ENCODE peak calls at places on chromosomes 7 and 10, in eight cellular contexts. One of them, this sample, is unnamed.

GRCh38 chr10:96342402-96342801 is 16.4 kb downstream of the OPALIN start:
- DNase-seq in AG09309: no peak
- DNase-seq in CD8-positive, alpha-beta T cell: no peak
- DNase-seq in activated CD4-positive, alpha-beta T cell treated with anti-CD3 and anti-CD28 coated beads for 36 hours: no peak
- DNase-seq in heart left ventricle: no peak
- DNase-seq in endothelial cell: no peak
- DNase-seq in activated CD4-positive, CD25-positive, alpha-beta regulatory T cell: no peak
- DNase-seq in neural crest cell: no peak
- DNase-seq in this sample: no peak

GRCh38 chr10:31426425-31426824 is 107.4 kb downstream of the ZEB1 start:
- DNase-seq in AG09309: peak
- DNase-seq in CD8-positive, alpha-beta T cell: no peak
- DNase-seq in activated CD4-positive, alpha-beta T cell treated with anti-CD3 and anti-CD28 coated beads for 36 hours: no peak
- DNase-seq in heart left ventricle: peak
- DNase-seq in endothelial cell: no peak
- DNase-seq in activated CD4-positive, CD25-positive, alpha-beta regulatory T cell: no peak
- DNase-seq in neural crest cell: no peak
- DNase-seq in this sample: no peak

GRCh38 chr10:50316695-50317648 is 65.7 kb upstream of the ASAH2 start:
- DNase-seq in AG09309: no peak
- DNase-seq in CD8-positive, alpha-beta T cell: no peak
- DNase-seq in activated CD4-positive, alpha-beta T cell treated with anti-CD3 and anti-CD28 coated beads for 36 hours: no peak
- DNase-seq in heart left ventricle: no peak
- DNase-seq in endothelial cell: no peak
- DNase-seq in activated CD4-positive, CD25-positive, alpha-beta regulatory T cell: no peak
- DNase-seq in neural crest cell: no peak
- DNase-seq in this sample: no peak

GRCh38 chr10:97134202-97134601 is 51.6 kb downstream of the SLIT1 start:
- DNase-seq in AG09309: no peak
- DNase-seq in CD8-positive, alpha-beta T cell: no peak
- DNase-seq in activated CD4-positive, alpha-beta T cell treated with anti-CD3 and anti-CD28 coated beads for 36 hours: no peak
- DNase-seq in heart left ventricle: no peak
- DNase-seq in endothelial cell: no peak
- DNase-seq in activated CD4-positive, CD25-positive, alpha-beta regulatory T cell: no peak
- DNase-seq in neural crest cell: peak
- DNase-seq in this sample: no peak

GRCh38 chr7:57403601-57404342 is 46.2 kb upstream of the ZNF716 start:
- DNase-seq in AG09309: no peak
- DNase-seq in CD8-positive, alpha-beta T cell: no peak
- DNase-seq in activated CD4-positive, alpha-beta T cell treated with anti-CD3 and anti-CD28 coated beads for 36 hours: no peak
- DNase-seq in heart left ventricle: peak
- DNase-seq in endothelial cell: no peak
- DNase-seq in activated CD4-positive, CD25-positive, alpha-beta regulatory T cell: no peak
- DNase-seq in neural crest cell: no peak
- DNase-seq in this sample: no peak

GRCh38 chr10:35574924-35575352 is 30.2 kb upstream of the GJD4 start:
- DNase-seq in AG09309: peak
- DNase-seq in CD8-positive, alpha-beta T cell: no peak
- DNase-seq in activated CD4-positive, alpha-beta T cell treated with anti-CD3 and anti-CD28 coated beads for 36 hours: no peak
- DNase-seq in heart left ventricle: no peak
- DNase-seq in endothelial cell: peak
- DNase-seq in activated CD4-positive, CD25-positive, alpha-beta regulatory T cell: no peak
- DNase-seq in neural crest cell: no peak
- DNase-seq in this sample: no peak

GRCh38 chr7:27997188-27997707 is 183.3 kb downstream of the JAZF1 start:
- DNase-seq in AG09309: no peak
- DNase-seq in CD8-positive, alpha-beta T cell: no peak
- DNase-seq in activated CD4-positive, alpha-beta T cell treated with anti-CD3 and anti-CD28 coated beads for 36 hours: no peak
- DNase-seq in heart left ventricle: no peak
- DNase-seq in endothelial cell: no peak
- DNase-seq in activated CD4-positive, CD25-positive, alpha-beta regulatory T cell: no peak
- DNase-seq in neural crest cell: no peak
- DNase-seq in this sample: no peak

GRCh38 chr10:8159628-8160165 is 105.2 kb downstream of the GATA3 start:
- DNase-seq in AG09309: no peak
- DNase-seq in CD8-positive, alpha-beta T cell: no peak
- DNase-seq in activated CD4-positive, alpha-beta T cell treated with anti-CD3 and anti-CD28 coated beads for 36 hours: peak
- DNase-seq in heart left ventricle: no peak
- DNase-seq in endothelial cell: no peak
- DNase-seq in activated CD4-positive, CD25-positive, alpha-beta regulatory T cell: no peak
- DNase-seq in neural crest cell: no peak
- DNase-seq in this sample: no peak

GRCh38 chr10:121104476-121105111 is 253.4 kb downstream of the WDR11 start:
- DNase-seq in AG09309: no peak
- DNase-seq in CD8-positive, alpha-beta T cell: no peak
- DNase-seq in activated CD4-positive, alpha-beta T cell treated with anti-CD3 and anti-CD28 coated beads for 36 hours: no peak
- DNase-seq in heart left ventricle: no peak
- DNase-seq in endothelial cell: no peak
- DNase-seq in activated CD4-positive, CD25-positive, alpha-beta regulatory T cell: no peak
- DNase-seq in neural crest cell: no peak
- DNase-seq in this sample: no peak

This sample was measured in retina.